ENCODE peak calls at places on chromosome 10, in five cellular contexts. B, L, P, X and C are unnamed samples.

GRCh38 chr10:132412316-132413192 is 15.6 kb downstream of the PWWP2B start:
- DNase-seq in P (peak; percentile 90), L (no peak), B (no peak), X (no peak), C (no peak)

GRCh38 chr10:133365461-133366129 is 7.6 kb downstream of the ECHS1 start:
- DNase-seq in P (no peak), L (no peak), X (no peak), B (no peak), C (no peak)

GRCh38 chr10:131726967-131727366 is 173.8 kb upstream of the PPP2R2D start:
- DNase-seq in P (peak; percentile 41), B (no peak), L (no peak), X (no peak), C (no peak)

GRCh38 chr10:133359554-133359971 is 1.7 kb upstream of the FUOM start:
- DNase-seq in X (no peak), B (peak; percentile 54), L (no peak), P (peak; percentile 28), C (peak; percentile 50)

GRCh38 chr10:49632406-49633317 is 18.8 kb downstream of the CHAT start:
- DNase-seq in B (no peak), X (no peak), L (no peak), P (no peak), C (no peak)

GRCh38 chr10:24866615-24867583 is 85.5 kb downstream of the PRTFDC1 start:
- DNase-seq in X (peak; percentile 45), P (no peak), B (no peak), L (peak; percentile 44), C (no peak)

GRCh38 chr10:102231357-102232318 is 5.5 kb downstream of the ELOVL3 start:
- DNase-seq in P (peak; percentile 68), L (no peak), B (peak; percentile 63), X (peak; percentile 31), C (peak; percentile 63)

GRCh38 chr10:51321968-51322367 is 247.7 kb downstream of the PRKG1 start:
- DNase-seq in X (peak; percentile 53), B (no peak), L (no peak), P (no peak), C (no peak)

GRCh38 chr10:77925795-77926565 is 575 bp downstream of the DLG5 start:
- DNase-seq in X (peak; percentile 68), B (peak; percentile 56), L (peak; percentile 59), P (peak; percentile 78), C (no peak)

GRCh38 chr10:124225468-124226270 is 132.3 kb upstream of the CHST15 start:
- DNase-seq in B (no peak), P (peak; percentile 21), L (no peak), X (no peak), C (peak; percentile 59)

GRCh38 chr10:47152861-47153349 is 147.1 kb upstream of the GDF10 start:
- DNase-seq in L (no peak), X (no peak), B (no peak), P (no peak), C (no peak)

GRCh38 chr10:62014510-62014909 is 113.0 kb downstream of the ARID5B start:
- DNase-seq in X (no peak), L (no peak), P (no peak), B (no peak), C (no peak)

GRCh38 chr10:86862373-86862772 is 95.0 kb downstream of the MMRN2 start:
- DNase-seq in B (no peak), P (no peak), L (no peak), X (no peak), C (no peak)

GRCh38 chr10:86861351-86861750 is 96.1 kb downstream of the MMRN2 start:
- DNase-seq in P (no peak), B (no peak), L (no peak), X (no peak), C (no peak)

GRCh38 chr10:86862786-86863185 is 94.6 kb downstream of the MMRN2 start:
- DNase-seq in B (no peak), P (no peak), L (no peak), X (no peak), C (no peak)

GRCh38 chr10:86867149-86867548 is 90.3 kb downstream of the MMRN2 start:
- DNase-seq in L (no peak), P (no peak), X (no peak), B (no peak), C (no peak)

GRCh38 chr10:86863443-86863842 is 94.0 kb downstream of the MMRN2 start:
- DNase-seq in P (no peak), B (no peak), L (no peak), X (no peak), C (no peak)
- H3K4me1 ChIP-seq in P (peaks cover 29% of the 10 kb centered on the region), B (peaks cover 5% of the 10 kb centered on the region), L (no peaks in the 10 kb centered on the region), X (peaks cover 4% of the 10 kb centered on the region), C (no peaks in the 10 kb centered on the region)

GRCh38 chr10:113060221-113061053 is 110.4 kb downstream of the TCF7L2 start:
- DNase-seq in X (peak; percentile 24), B (no peak), P (peak; percentile 74), L (no peak), C (no peak)

GRCh38 chr10:113061054-113061430 is 111.0 kb downstream of the TCF7L2 start:
- DNase-seq in B (no peak), X (no peak), L (no peak), P (no peak), C (no peak)

GRCh38 chr10:113067516-113067915 is 117.5 kb downstream of the TCF7L2 start:
- DNase-seq in P (no peak), L (no peak), X (no peak), B (no peak), C (no peak)

GRCh38 chr10:113062977-113063967 is 113.2 kb downstream of the TCF7L2 start:
- DNase-seq in P (no peak), X (peak; percentile 14), L (no peak), B (peak; percentile 14), C (no peak)

DNA sequence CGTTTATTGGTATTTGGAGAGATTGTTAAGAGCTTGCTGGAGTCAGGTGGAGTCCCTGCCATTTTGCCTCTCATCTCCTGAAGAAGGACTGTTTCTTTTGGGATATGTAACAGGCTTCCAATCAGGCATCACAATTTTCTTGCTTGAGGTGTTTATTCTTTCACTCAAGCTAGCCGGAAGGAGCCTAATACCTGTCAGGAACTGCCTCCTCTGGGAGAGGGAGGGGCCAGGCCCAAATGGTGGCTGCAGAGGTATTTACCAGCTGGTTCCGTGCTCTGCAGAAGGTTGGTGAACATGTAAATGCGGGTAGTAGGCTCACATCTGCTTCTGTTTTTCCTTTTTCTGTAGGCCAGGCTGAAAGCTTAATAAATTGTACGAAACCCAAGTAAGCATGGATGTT is 114.0 kb downstream of the TCF7L2 start:
- DNase-seq in X (no peak), L (no peak), P (no peak), B (no peak), C (no peak)
- H3K4me1 ChIP-seq in X (peaks cover 78% of the 10 kb centered on the region), L (peaks cover 22% of the 10 kb centered on the region), P (peaks cover 13% of the 10 kb centered on the region), B (peaks cover 17% of the 10 kb centered on the region), C (no peaks in the 10 kb centered on the region)

GRCh38 chr10:100340948-100341847 is 5.8 kb upstream of the SCD start:
- DNase-seq in X (no peak), L (no peak), P (peak; percentile 84), B (no peak), C (no peak)

GRCh38 chr10:100344386-100344785 is 2.6 kb upstream of the SCD start:
- DNase-seq in B (no peak), P (no peak), L (no peak), X (no peak), C (no peak)

GRCh38 chr10:100341953-100342626 is 4.9 kb upstream of the SCD start:
- DNase-seq in X (peak; percentile 71), P (no peak), L (peak; percentile 35), B (peak; percentile 75), C (peak; percentile 52)

GRCh38 chr10:100345570-100346330 is 1.3 kb upstream of the SCD start:
- DNase-seq in L (no peak), B (no peak), P (peak; percentile 66), X (peak; percentile 39), C (no peak)

GRCh38 chr10:100342627-100342972 is 4.4 kb upstream of the SCD start:
- DNase-seq in L (no peak), X (no peak), B (no peak), P (no peak), C (no peak)
- H3K4me1 ChIP-seq in L (no peaks in the 10 kb centered on the region), X (peaks cover 52% of the 10 kb centered on the region), B (no peaks in the 10 kb centered on the region), P (peaks cover 36% of the 10 kb centered on the region), C (no peaks in the 10 kb centered on the region)

GRCh38 chr10:122343936-122344335 is 30.6 kb upstream of the PLEKHA1 start:
- DNase-seq in B (no peak), L (no peak), P (no peak), X (no peak), C (no peak)
- H3K4me1 ChIP-seq in B (no peaks in the 10 kb centered on the region), L (no peaks in the 10 kb centered on the region), P (peaks cover 8% of the 10 kb centered on the region), X (peaks cover 7% of the 10 kb centered on the region), C (no peaks in the 10 kb centered on the region)

GRCh38 chr10:22837771-22838170 is 90.1 kb upstream of the ARMC3 start:
- DNase-seq in X (no peak), L (no peak), B (no peak), P (no peak), C (no peak)
- H3K4me1 ChIP-seq in X (no peaks in the 10 kb centered on the region), L (no peaks in the 10 kb centered on the region), B (no peaks in the 10 kb centered on the region), P (no peaks in the 10 kb centered on the region), C (no peaks in the 10 kb centered on the region)